ENCODE peak calls at places on chromosomes 13 and 19, in seven cellular contexts. One of them, this sample, is unnamed.

GRCh38 chr19:55484571-55485438 is at the start of gene NAT14:
- DNase-seq in IMR-90: peak
- DNase-seq in H9: peak
- DNase-seq in neuronal stem cell: peak
- DNase-seq in mesendoderm: peak
- DNase-seq in trophoblast cell: peak
- DNase-seq in mesenchymal stem cell: peak
- DNase-seq in this sample: peak

GRCh38 chr13:95118541-95119324 is 182.5 kb downstream of the ABCC4 start:
- DNase-seq in IMR-90: no peak
- DNase-seq in H9: no peak
- DNase-seq in neuronal stem cell: no peak
- DNase-seq in mesendoderm: no peak
- DNase-seq in trophoblast cell: no peak
- DNase-seq in mesenchymal stem cell: no peak
- DNase-seq in this sample: no peak

GRCh38 chr13:109272595-109273325 is 513.6 kb downstream of the IRS2 start:
- DNase-seq in IMR-90: peak
- DNase-seq in H9: no peak
- DNase-seq in neuronal stem cell: no peak
- DNase-seq in mesendoderm: no peak
- DNase-seq in trophoblast cell: peak
- DNase-seq in mesenchymal stem cell: peak
- DNase-seq in this sample: no peak

GRCh38 chr13:107882708-107883560 is 332.4 kb downstream of the LIG4 start:
- DNase-seq in IMR-90: no peak
- DNase-seq in H9: no peak
- DNase-seq in neuronal stem cell: no peak
- DNase-seq in mesendoderm: no peak
- DNase-seq in trophoblast cell: no peak
- DNase-seq in mesenchymal stem cell: no peak
- DNase-seq in this sample: no peak

GRCh38 chr19:27774337-27774736 is 1438.6 kb downstream of the UQCRFS1 start:
- DNase-seq in IMR-90: no peak
- DNase-seq in H9: peak
- DNase-seq in neuronal stem cell: no peak
- DNase-seq in mesendoderm: peak
- DNase-seq in trophoblast cell: no peak
- DNase-seq in mesenchymal stem cell: no peak
- DNase-seq in this sample: no peak

GRCh38 chr19:40612831-40613668 is 11.9 kb downstream of the LTBP4 start:
- DNase-seq in IMR-90: no peak
- DNase-seq in H9: peak
- DNase-seq in neuronal stem cell: no peak
- DNase-seq in mesendoderm: peak
- DNase-seq in trophoblast cell: no peak
- DNase-seq in mesenchymal stem cell: peak
- DNase-seq in this sample: peak

GRCh38 chr13:85896516-85897450 is 97.6 kb upstream of the SLITRK6 start:
- DNase-seq in IMR-90: peak
- DNase-seq in H9: peak
- DNase-seq in neuronal stem cell: no peak
- DNase-seq in mesendoderm: peak
- DNase-seq in trophoblast cell: no peak
- DNase-seq in mesenchymal stem cell: peak
- DNase-seq in this sample: no peak

GRCh38 chr13:89846890-89847585 is 1500.4 kb upstream of the MIR17HG start:
- DNase-seq in IMR-90: peak
- DNase-seq in H9: no peak
- DNase-seq in neuronal stem cell: no peak
- DNase-seq in mesendoderm: no peak
- DNase-seq in trophoblast cell: no peak
- DNase-seq in mesenchymal stem cell: peak
- DNase-seq in this sample: no peak

GRCh38 chr19:9700229-9700981 is 25.5 kb upstream of the ZNF562 start:
- DNase-seq in IMR-90: no peak
- DNase-seq in H9: no peak
- DNase-seq in neuronal stem cell: no peak
- DNase-seq in mesendoderm: no peak
- DNase-seq in trophoblast cell: no peak
- DNase-seq in mesenchymal stem cell: no peak
- DNase-seq in this sample: no peak

GRCh38 chr13:80055804-80056203 is 285.1 kb downstream of the SPRY2 start:
- DNase-seq in IMR-90: no peak
- DNase-seq in H9: no peak
- DNase-seq in neuronal stem cell: peak
- DNase-seq in mesendoderm: no peak
- DNase-seq in trophoblast cell: peak
- DNase-seq in mesenchymal stem cell: no peak
- DNase-seq in this sample: no peak

GRCh38 chr13:99969934-99970760 is 1.4 kb downstream of the ZIC5 start:
- DNase-seq in IMR-90: no peak
- DNase-seq in H9: peak
- DNase-seq in neuronal stem cell: no peak
- DNase-seq in mesendoderm: peak
- DNase-seq in trophoblast cell: peak
- DNase-seq in mesenchymal stem cell: no peak
- DNase-seq in this sample: no peak

GRCh38 chr13:104014803-104015645 is 948.8 kb upstream of the SLC10A2 start:
- DNase-seq in IMR-90: peak
- DNase-seq in H9: no peak
- DNase-seq in neuronal stem cell: no peak
- DNase-seq in mesendoderm: no peak
- DNase-seq in trophoblast cell: no peak
- DNase-seq in mesenchymal stem cell: peak
- DNase-seq in this sample: no peak

GRCh38 chr19:19552811-19553210 is 14.7 kb downstream of the CILP2 start:
- DNase-seq in IMR-90: no peak
- DNase-seq in H9: peak
- DNase-seq in neuronal stem cell: no peak
- DNase-seq in mesendoderm: peak
- DNase-seq in trophoblast cell: peak
- DNase-seq in mesenchymal stem cell: peak
- DNase-seq in this sample: peak

GRCh38 chr19:12095111-12095790 is 30.7 kb downstream of the ZNF844 start:
- DNase-seq in IMR-90: peak
- DNase-seq in H9: no peak
- DNase-seq in neuronal stem cell: no peak
- DNase-seq in mesendoderm: no peak
- DNase-seq in trophoblast cell: no peak
- DNase-seq in mesenchymal stem cell: peak
- DNase-seq in this sample: no peak

GRCh38 chr13:98474292-98474691 is 102.6 kb downstream of the STK24 start:
- DNase-seq in IMR-90: no peak
- DNase-seq in H9: no peak
- DNase-seq in neuronal stem cell: no peak
- DNase-seq in mesendoderm: no peak
- DNase-seq in trophoblast cell: no peak
- DNase-seq in mesenchymal stem cell: no peak
- DNase-seq in this sample: no peak

GRCh38 chr13:45393941-45394570 is 24.1 kb downstream of the SLC25A30 start:
- DNase-seq in IMR-90: peak
- DNase-seq in H9: peak
- DNase-seq in neuronal stem cell: peak
- DNase-seq in mesendoderm: peak
- DNase-seq in trophoblast cell: peak
- DNase-seq in mesenchymal stem cell: peak
- DNase-seq in this sample: no peak

GRCh38 chr13:76472916-76473315 is 413.3 kb downstream of the KCTD12 start:
- DNase-seq in IMR-90: no peak
- DNase-seq in H9: no peak
- DNase-seq in neuronal stem cell: no peak
- DNase-seq in mesendoderm: peak
- DNase-seq in trophoblast cell: no peak
- DNase-seq in mesenchymal stem cell: no peak
- DNase-seq in this sample: no peak

GRCh38 chr19:23771348-23771747 is 12.7 kb upstream of the ZNF681 start:
- DNase-seq in IMR-90: no peak
- DNase-seq in H9: no peak
- DNase-seq in neuronal stem cell: no peak
- DNase-seq in mesendoderm: no peak
- DNase-seq in trophoblast cell: peak
- DNase-seq in mesenchymal stem cell: no peak
- DNase-seq in this sample: no peak

GRCh38 chr13:22061806-22062391 is 391.0 kb downstream of the FGF9 start:
- DNase-seq in IMR-90: no peak
- DNase-seq in H9: no peak
- DNase-seq in neuronal stem cell: no peak
- DNase-seq in mesendoderm: no peak
- DNase-seq in trophoblast cell: no peak
- DNase-seq in mesenchymal stem cell: no peak
- DNase-seq in this sample: no peak

GRCh38 chr13:47005761-47006414 is 109.0 kb upstream of the HTR2A start:
- DNase-seq in IMR-90: peak
- DNase-seq in H9: no peak
- DNase-seq in neuronal stem cell: no peak
- DNase-seq in mesendoderm: no peak
- DNase-seq in trophoblast cell: no peak
- DNase-seq in mesenchymal stem cell: no peak
- DNase-seq in this sample: no peak

GRCh38 chr19:39520541-39521204 is 5.7 kb downstream of the SELENOV start:
- DNase-seq in IMR-90: no peak
- DNase-seq in H9: no peak
- DNase-seq in neuronal stem cell: no peak
- DNase-seq in mesendoderm: no peak
- DNase-seq in trophoblast cell: no peak
- DNase-seq in mesenchymal stem cell: no peak
- DNase-seq in this sample: no peak

GRCh38 chr19:39517432-39517831 is 2.5 kb downstream of the SELENOV start:
- DNase-seq in IMR-90: no peak
- DNase-seq in H9: no peak
- DNase-seq in neuronal stem cell: no peak
- DNase-seq in mesendoderm: no peak
- DNase-seq in trophoblast cell: no peak
- DNase-seq in mesenchymal stem cell: no peak
- DNase-seq in this sample: no peak

GRCh38 chr19:39516270-39516669 is 1.3 kb downstream of the SELENOV start:
- DNase-seq in IMR-90: no peak
- DNase-seq in H9: peak
- DNase-seq in neuronal stem cell: no peak
- DNase-seq in mesendoderm: no peak
- DNase-seq in trophoblast cell: no peak
- DNase-seq in mesenchymal stem cell: no peak
- DNase-seq in this sample: no peak

GRCh38 chr19:39518975-39519374 is 4.0 kb downstream of the SELENOV start:
- DNase-seq in IMR-90: no peak
- DNase-seq in H9: peak
- DNase-seq in neuronal stem cell: no peak
- DNase-seq in mesendoderm: no peak
- DNase-seq in trophoblast cell: no peak
- DNase-seq in mesenchymal stem cell: no peak
- DNase-seq in this sample: no peak

DNA sequence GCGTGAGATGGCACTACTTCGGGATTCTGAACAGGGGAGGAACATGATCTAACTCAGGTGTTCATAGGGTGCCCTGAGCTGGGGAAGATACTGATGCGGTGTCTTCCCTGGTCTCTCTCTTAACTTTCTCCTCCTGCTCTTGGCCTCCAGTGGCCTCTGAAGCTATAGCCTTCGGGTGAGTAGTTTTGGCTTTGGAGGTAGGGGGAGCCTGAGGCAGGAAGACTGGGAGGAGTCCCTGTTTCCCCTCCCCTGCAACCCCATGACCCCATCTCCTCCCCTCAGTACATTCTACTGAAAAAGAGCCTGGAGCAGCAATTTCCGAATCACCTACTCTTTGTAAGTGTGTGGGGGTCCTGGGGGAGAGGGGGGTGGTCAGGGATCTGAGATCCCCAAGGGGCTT is 3.5 kb downstream of the SELENOV start:
- DNase-seq in IMR-90: no peak
- DNase-seq in H9: peak
- DNase-seq in neuronal stem cell: no peak
- DNase-seq in mesendoderm: peak
- DNase-seq in trophoblast cell: no peak
- DNase-seq in mesenchymal stem cell: no peak
- DNase-seq in this sample: no peak
- H3K18ac ChIP-seq in IMR-90: no peak
- H3K18ac ChIP-seq in H9: no peak
- H3K18ac ChIP-seq in neuronal stem cell: no peak
- H3K18ac ChIP-seq in mesendoderm: no peak
- H3K18ac ChIP-seq in trophoblast cell: no peak
- H3K18ac ChIP-seq in mesenchymal stem cell: no peak
- H3K18ac ChIP-seq in this sample: no peak

GRCh38 chr13:41273806-41274441 is 10.5 kb upstream of the MTRF1 start:
- DNase-seq in IMR-90: no peak
- DNase-seq in H9: no peak
- DNase-seq in neuronal stem cell: no peak
- DNase-seq in mesendoderm: peak
- DNase-seq in trophoblast cell: no peak
- DNase-seq in mesenchymal stem cell: no peak
- DNase-seq in this sample: no peak

GRCh38 chr13:41271456-41272285 is 8.3 kb upstream of the MTRF1 start:
- DNase-seq in IMR-90: no peak
- DNase-seq in H9: no peak
- DNase-seq in neuronal stem cell: no peak
- DNase-seq in mesendoderm: no peak
- DNase-seq in trophoblast cell: no peak
- DNase-seq in mesenchymal stem cell: no peak
- DNase-seq in this sample: no peak

GRCh38 chr13:41274881-41275280 is 11.5 kb upstream of the MTRF1 start:
- DNase-seq in IMR-90: peak
- DNase-seq in H9: no peak
- DNase-seq in neuronal stem cell: no peak
- DNase-seq in mesendoderm: no peak
- DNase-seq in trophoblast cell: no peak
- DNase-seq in mesenchymal stem cell: no peak
- DNase-seq in this sample: no peak

DNA sequence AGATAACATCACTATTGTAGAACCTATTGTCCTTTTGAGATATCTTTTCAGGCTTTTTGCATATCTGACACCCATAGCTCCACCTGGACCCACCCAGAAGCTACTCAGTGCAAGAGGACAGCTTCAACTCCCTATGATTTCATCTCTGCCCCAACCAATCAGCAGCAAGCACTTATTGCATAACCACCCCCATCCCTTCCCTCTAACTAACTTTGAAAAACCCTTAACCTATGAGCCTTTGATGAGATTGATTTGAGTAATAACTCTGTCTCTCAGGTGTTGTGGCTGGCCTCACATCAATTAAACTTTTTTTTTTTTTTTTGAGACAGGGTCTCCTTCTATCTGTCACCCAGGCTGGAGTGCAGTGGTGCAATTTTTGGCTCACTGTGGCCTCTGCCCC is 13.4 kb upstream of the MTRF1 start:
- DNase-seq in IMR-90: no peak
- DNase-seq in H9: no peak
- DNase-seq in neuronal stem cell: no peak
- DNase-seq in mesendoderm: peak
- DNase-seq in trophoblast cell: no peak
- DNase-seq in mesenchymal stem cell: no peak
- DNase-seq in this sample: no peak
- H4K8ac ChIP-seq in IMR-90: no peak
- H4K8ac ChIP-seq in H9: no peak
- H4K8ac ChIP-seq in neuronal stem cell: no peak
- H4K8ac ChIP-seq in mesendoderm: no peak
- H4K8ac ChIP-seq in trophoblast cell: no peak
- H4K8ac ChIP-seq in mesenchymal stem cell: no peak
- H4K8ac ChIP-seq in this sample: no peak

GRCh38 chr19:49357186-49357585 is 5.0 kb downstream of the TEAD2 start:
- DNase-seq in IMR-90: no peak
- DNase-seq in H9: no peak
- DNase-seq in neuronal stem cell: no peak
- DNase-seq in mesendoderm: no peak
- DNase-seq in trophoblast cell: no peak
- DNase-seq in mesenchymal stem cell: no peak
- DNase-seq in this sample: no peak
- H3K18ac ChIP-seq in IMR-90: no peak
- H3K18ac ChIP-seq in H9: no peak
- H3K18ac ChIP-seq in neuronal stem cell: no peak
- H3K18ac ChIP-seq in mesendoderm: no peak
- H3K18ac ChIP-seq in trophoblast cell: no peak
- H3K18ac ChIP-seq in mesenchymal stem cell: no peak
- H3K18ac ChIP-seq in this sample: no peak

GRCh38 chr19:46014534-46014933 is 8.3 kb downstream of the PGLYRP1 start:
- DNase-seq in IMR-90: no peak
- DNase-seq in H9: no peak
- DNase-seq in neuronal stem cell: peak
- DNase-seq in mesendoderm: no peak
- DNase-seq in trophoblast cell: no peak
- DNase-seq in mesenchymal stem cell: no peak
- DNase-seq in this sample: no peak
- H4K8ac ChIP-seq in IMR-90: no peak
- H4K8ac ChIP-seq in H9: no peak
- H4K8ac ChIP-seq in neuronal stem cell: no peak
- H4K8ac ChIP-seq in mesendoderm: no peak
- H4K8ac ChIP-seq in trophoblast cell: no peak
- H4K8ac ChIP-seq in mesenchymal stem cell: no peak
- H4K8ac ChIP-seq in this sample: no peak